ENCODE peak calls at places on chromosomes 11 and 22, in four cellular contexts. P is heart right ventricle, S is HFFc6, B is AG04450. K is an unnamed sample.

GRCh38 chr11:12831471-12832202 is 157.4 kb downstream of the TEAD1 start:
- DNase-seq in P (no peak), S (no peak), B (no peak), K (no peak)

GRCh38 chr11:70456921-70457532 is 58.7 kb downstream of the CTTN start:
- DNase-seq in P (no peak), S (peak; percentile 33), B (no peak), K (no peak)

GRCh38 chr22:50599816-50600454 is 658 bp upstream of the MAPK8IP2 start:
- DNase-seq in P (peak; percentile 68), S (no peak), B (no peak), K (no peak)

GRCh38 chr22:22110548-22111266 is 128.1 kb upstream of the TOP3B start:
- DNase-seq in P (peak; percentile 30), S (peak; percentile 68), B (peak; percentile 26), K (no peak)

GRCh38 chr22:29112680-29113079 is 39.8 kb downstream of the KREMEN1 start:
- DNase-seq in P (no peak), S (no peak), B (no peak), K (no peak)

GRCh38 chr11:76167590-76167989 is 38.7 kb downstream of the WNT11 start:
- DNase-seq in P (no peak), S (no peak), B (no peak), K (no peak)

GRCh38 chr11:77374611-77375031 is 73.1 kb upstream of the GDPD4 start:
- DNase-seq in P (no peak), S (peak; percentile 17), B (no peak), K (no peak)

GRCh38 chr22:49954354-49954753 is 6.2 kb upstream of the PIM3 start:
- DNase-seq in P (peak; percentile 73), S (no peak), B (no peak), K (no peak)

GRCh38 chr11:134433806-134434205 is 21.8 kb upstream of the B3GAT1 start:
- DNase-seq in P (no peak), S (no peak), B (no peak), K (no peak)

GRCh38 chr22:42680648-42681047 is 31.5 kb upstream of the CYB5R3 start:
- DNase-seq in P (no peak), S (peak; percentile 89), B (peak; percentile 68), K (no peak)

GRCh38 chr11:3949132-3949531 is 93.7 kb downstream of the STIM1 start:
- DNase-seq in P (no peak), S (no peak), B (no peak), K (no peak)

GRCh38 chr11:19524171-19524671 is 188.4 kb upstream of the NAV2 start:
- DNase-seq in P (no peak), S (no peak), B (no peak), K (no peak)

GRCh38 chr22:25100402-25100801 is 99.3 kb upstream of the CRYBB3 start:
- DNase-seq in P (no peak), S (no peak), B (no peak), K (no peak)

GRCh38 chr11:72225411-72225951 is 914 bp downstream of the INPPL1 start:
- DNase-seq in P (no peak), S (no peak), B (no peak), K (peak; percentile 27)

GRCh38 chr11:111909378-111909777 is 2.2 kb downstream of the CRYAB start:
- DNase-seq in P (no peak), S (no peak), B (no peak), K (no peak)

GRCh38 chr11:134555510-134555909 is 143.5 kb upstream of the B3GAT1 start:
- DNase-seq in P (no peak), S (no peak), B (no peak), K (peak; percentile 15)

GRCh38 chr11:129917231-129917630 is 21.9 kb upstream of the NFRKB start:
- DNase-seq in P (no peak), S (no peak), B (no peak), K (no peak)

GRCh38 chr11:43987384-43988039 is 45.1 kb downstream of the C11orf96 start:
- DNase-seq in P (peak; percentile 93), S (peak; percentile 33), B (no peak), K (peak; percentile 77)

GRCh38 chr11:86644291-86644690 is 28.1 kb downstream of the ME3 start:
- DNase-seq in P (no peak), S (peak; percentile 25), B (no peak), K (no peak)

GRCh38 chr22:22952531-22953295 is 65.1 kb downstream of the IGLL5 start:
- DNase-seq in P (no peak), S (no peak), B (no peak), K (no peak)